ENCODE peak calls at places on chromosomes 4 and X, in four cellular contexts. One of them, this sample, is unnamed.

GRCh38 chr4:10275696-10276095 is 159.1 kb upstream of the WDR1 start:
- DNase-seq in hippocampal formation: no peak
- DNase-seq in ACHN: no peak
- DNase-seq in H54: no peak
- DNase-seq in this sample: no peak

GRCh38 chr4:39825090-39825489 is 127.2 kb downstream of the UBE2K start:
- DNase-seq in hippocampal formation: no peak
- DNase-seq in ACHN: peak; percentile 53
- DNase-seq in H54: no peak
- DNase-seq in this sample: no peak

GRCh38 chr4:107740950-107741701 is 21.1 kb upstream of the PAPSS1 start:
- DNase-seq in hippocampal formation: no peak
- DNase-seq in ACHN: no peak
- DNase-seq in H54: no peak
- DNase-seq in this sample: no peak

GRCh38 chr4:78032446-78032845 is 24.7 kb upstream of the FRAS1 start:
- DNase-seq in hippocampal formation: no peak
- DNase-seq in ACHN: no peak
- DNase-seq in H54: no peak
- DNase-seq in this sample: no peak

GRCh38 chrX:133776072-133776471 is 209.3 kb downstream of the GPC3 start:
- DNase-seq in hippocampal formation: no peak
- DNase-seq in ACHN: no peak
- DNase-seq in H54: no peak
- DNase-seq in this sample: no peak

GRCh38 chrX:44747317-44747716 is 96.5 kb upstream of the DUSP21 start:
- DNase-seq in hippocampal formation: no peak
- DNase-seq in ACHN: no peak
- DNase-seq in H54: no peak
- DNase-seq in this sample: no peak

GRCh38 chr4:23733911-23734458 is 155.9 kb downstream of the PPARGC1A start:
- DNase-seq in hippocampal formation: no peak
- DNase-seq in ACHN: peak; percentile 15
- DNase-seq in H54: no peak
- DNase-seq in this sample: no peak

GRCh38 chr4:100428051-100428450 is 89.8 kb downstream of the EMCN start:
- DNase-seq in hippocampal formation: no peak
- DNase-seq in ACHN: peak; percentile 7
- DNase-seq in H54: peak; percentile 1
- DNase-seq in this sample: no peak

GRCh38 chr4:113979157-113979972 is at the start of gene ARSJ:
- DNase-seq in hippocampal formation: peak; percentile 34
- DNase-seq in ACHN: peak; percentile 81
- DNase-seq in H54: peak; percentile 19
- DNase-seq in this sample: no peak

GRCh38 chr4:129978315-129978714 is 882.4 kb downstream of the C4orf33 start:
- DNase-seq in hippocampal formation: no peak
- DNase-seq in ACHN: no peak
- DNase-seq in H54: no peak
- DNase-seq in this sample: no peak

GRCh38 chr4:48127231-48127881 is 6.7 kb downstream of the TXK start:
- DNase-seq in hippocampal formation: no peak
- DNase-seq in ACHN: no peak
- DNase-seq in H54: no peak
- DNase-seq in this sample: no peak

GRCh38 chrX:148309413-148309812 is 191.0 kb upstream of the AFF2 start:
- DNase-seq in hippocampal formation: no peak
- DNase-seq in ACHN: no peak
- DNase-seq in H54: no peak
- DNase-seq in this sample: no peak

GRCh38 chr4:76729460-76729859 is 168.5 kb downstream of the SOWAHB start:
- DNase-seq in hippocampal formation: no peak
- DNase-seq in ACHN: no peak
- DNase-seq in H54: no peak
- DNase-seq in this sample: no peak

GRCh38 chrX:103658681-103659433 is 27.6 kb downstream of the MORF4L2 start:
- DNase-seq in hippocampal formation: no peak
- DNase-seq in ACHN: no peak
- DNase-seq in H54: no peak
- DNase-seq in this sample: no peak

GRCh38 chr4:176791591-176792347 is 953 bp downstream of the VEGFC start:
- DNase-seq in hippocampal formation: no peak
- DNase-seq in ACHN: peak; percentile 63
- DNase-seq in H54: no peak
- DNase-seq in this sample: no peak

GRCh38 chr4:110108470-110108869 is 89.9 kb downstream of the ELOVL6 start:
- DNase-seq in hippocampal formation: no peak
- DNase-seq in ACHN: no peak
- DNase-seq in H54: no peak
- DNase-seq in this sample: no peak

GRCh38 chr4:23006756-23007155 is 314.0 kb downstream of the GBA3 start:
- DNase-seq in hippocampal formation: no peak
- DNase-seq in ACHN: no peak
- DNase-seq in H54: no peak
- DNase-seq in this sample: no peak

GRCh38 chrX:56728752-56729151 is 291 bp upstream of the NBDY start:
- DNase-seq in hippocampal formation: no peak
- DNase-seq in ACHN: peak; percentile 8
- DNase-seq in H54: no peak
- DNase-seq in this sample: no peak

GRCh38 chr4:54233128-54233696 is 4.1 kb downstream of the PDGFRA start:
- DNase-seq in hippocampal formation: peak; percentile 72
- DNase-seq in ACHN: peak; percentile 82
- DNase-seq in H54: peak; percentile 88
- DNase-seq in this sample: no peak

GRCh38 chr4:127783971-127784519 is 1.9 kb downstream of the HSPA4L start:
- DNase-seq in hippocampal formation: no peak
- DNase-seq in ACHN: peak; percentile 42
- DNase-seq in H54: no peak
- DNase-seq in this sample: no peak

GRCh38 chr4:17995165-17995564 is 26.4 kb downstream of the LCORL start:
- DNase-seq in hippocampal formation: no peak
- DNase-seq in ACHN: no peak
- DNase-seq in H54: no peak
- DNase-seq in this sample: no peak

GRCh38 chr4:138062929-138063328 is 179.2 kb downstream of the SLC7A11 start:
- DNase-seq in hippocampal formation: no peak
- DNase-seq in ACHN: no peak
- DNase-seq in H54: no peak
- DNase-seq in this sample: no peak

GRCh38 chrX:47662144-47662657 is 3.2 kb upstream of the UXT start:
- DNase-seq in hippocampal formation: no peak
- DNase-seq in ACHN: peak; percentile 55
- DNase-seq in H54: no peak
- DNase-seq in this sample: no peak

GRCh38 chr4:142404191-142404611 is 441.9 kb downstream of the INPP4B start:
- DNase-seq in hippocampal formation: no peak
- DNase-seq in ACHN: no peak
- DNase-seq in H54: no peak
- DNase-seq in this sample: no peak

GRCh38 chr4:153916273-153916755 is 127.4 kb upstream of the SFRP2 start:
- DNase-seq in hippocampal formation: no peak
- DNase-seq in ACHN: no peak
- DNase-seq in H54: no peak
- DNase-seq in this sample: no peak

GRCh38 chrX:41507899-41508298 is 60.8 kb downstream of the NYX start:
- DNase-seq in hippocampal formation: no peak
- DNase-seq in ACHN: no peak
- DNase-seq in H54: no peak
- DNase-seq in this sample: no peak

This sample was measured in vagina.